ENCODE peak calls at places on chromosomes 3 and 15, in five cellular contexts. S, I, F, W and T are unnamed samples.

GRCh38 chr15:63595066-63595465 is 2.1 kb upstream of the FBXL22 start:
- ATAC-seq in W (no peak), F (no peak), S (peak; percentile 26), I (peak; percentile 48), T (peak; percentile 21)

GRCh38 chr15:63169796-63170195 is 12.5 kb upstream of the RPS27L start:
- ATAC-seq in F (no peak), I (peak; percentile 63), S (no peak), W (no peak), T (no peak)

GRCh38 chr3:87298111-87298718 is 21.8 kb upstream of the POU1F1 start:
- ATAC-seq in S (no peak), F (peak; percentile 68), I (no peak), W (peak; percentile 88), T (no peak)

GRCh38 chr15:81032355-81032754 is 31.6 kb downstream of the TLNRD1 start:
- ATAC-seq in F (no peak), I (no peak), W (no peak), S (no peak), T (no peak)

GRCh38 chr15:58564967-58565366 is 133.2 kb downstream of the LIPC start:
- ATAC-seq in W (no peak), I (no peak), F (no peak), S (no peak), T (no peak)

GRCh38 chr3:65946438-65946837 is 92.3 kb downstream of the MAGI1 start:
- ATAC-seq in I (peak; percentile 81), W (no peak), F (peak; percentile 70), S (peak; percentile 37), T (peak; percentile 62)

GRCh38 chr15:37764733-37765191 is 169.7 kb upstream of the TMCO5A start:
- ATAC-seq in S (no peak), W (peak; percentile 80), I (no peak), F (no peak), T (no peak)

GRCh38 chr15:49171790-49172189 is 1.7 kb downstream of the GALK2 start:
- ATAC-seq in F (no peak), I (no peak), W (no peak), S (no peak), T (no peak)

GRCh38 chr15:34304613-34305012 is 33.0 kb downstream of the SLC12A6 start:
- ATAC-seq in I (no peak), W (no peak), F (no peak), S (no peak), T (no peak)

GRCh38 chr3:117734431-117734830 is 1024.9 kb downstream of the TUSC7 start:
- ATAC-seq in W (no peak), I (no peak), F (no peak), S (no peak), T (no peak)

GRCh38 chr3:13079051-13079450 is 5.8 kb upstream of the IQSEC1 start:
- ATAC-seq in F (no peak), I (no peak), S (no peak), W (no peak), T (no peak)

GRCh38 chr3:132342615-132343014 is 25.4 kb downstream of the ACP3 start:
- ATAC-seq in I (no peak), W (no peak), F (no peak), S (no peak), T (no peak)

GRCh38 chr3:105827959-105828358 is 40.9 kb downstream of the CBLB start:
- ATAC-seq in I (peak; percentile 74), F (peak; percentile 71), S (peak; percentile 55), W (peak; percentile 23), T (peak; percentile 29)

GRCh38 chr3:51722362-51722761 is 15.5 kb downstream of the GRM2 start:
- ATAC-seq in F (no peak), I (no peak), W (no peak), S (no peak), T (no peak)

GRCh38 chr3:114745322-114746240 is 401.5 kb downstream of the ZBTB20 start:
- ATAC-seq in F (peak; percentile 72), S (peak; percentile 69), I (no peak), W (no peak), T (peak; percentile 68)

GRCh38 chr15:87591042-87591441 is 665.5 kb downstream of the NTRK3 start:
- ATAC-seq in W (no peak), I (peak; percentile 84), F (no peak), S (no peak), T (no peak)

GRCh38 chr15:92924216-92924615 is 24.1 kb downstream of the CHD2 start:
- ATAC-seq in F (no peak), I (no peak), W (no peak), S (no peak), T (no peak)

GRCh38 chr3:141905129-141905528 is 28.7 kb downstream of the ATP1B3 start:
- ATAC-seq in S (no peak), W (no peak), F (no peak), I (no peak), T (no peak)

GRCh38 chr3:171286580-171287249 is 173.5 kb downstream of the TNIK start:
- ATAC-seq in I (peak; percentile 80), F (no peak), S (no peak), W (peak; percentile 48), T (no peak)

GRCh38 chr15:97783240-97783639 is 177.3 kb upstream of the ARRDC4 start:
- ATAC-seq in F (no peak), W (no peak), I (no peak), S (no peak), T (no peak)

GRCh38 chr15:99651023-99651807 is 82.0 kb downstream of the LYSMD4 start:
- ATAC-seq in I (no peak), F (no peak), W (no peak), S (no peak), T (no peak)

GRCh38 chr3:72613871-72614270 is 234.4 kb downstream of the SHQ1 start:
- ATAC-seq in I (no peak), W (no peak), F (no peak), S (no peak), T (no peak)

GRCh38 chr3:62793961-62794360 is 81.3 kb downstream of the CADPS start:
- ATAC-seq in S (no peak), W (no peak), I (no peak), F (no peak), T (no peak)

GRCh38 chr15:81887913-81888312 is 157.9 kb downstream of the MEX3B start:
- ATAC-seq in I (no peak), F (peak; percentile 57), S (no peak), W (no peak), T (no peak)

GRCh38 chr3:12938258-12938711 is 96.9 kb upstream of the RPL32 start:
- ATAC-seq in I (no peak), W (no peak), F (peak; percentile 79), S (peak; percentile 70), T (peak; percentile 35)

GRCh38 chr15:44623178-44623577 is 40.3 kb downstream of the SPG11 start:
- ATAC-seq in F (no peak), I (no peak), W (no peak), S (no peak), T (no peak)

GRCh38 chr15:74857082-74857655 is 14.2 kb upstream of the ULK3 start:
- ATAC-seq in S (peak; percentile 54), W (peak; percentile 91), F (no peak), I (peak; percentile 45), T (no peak)

GRCh38 chr3:150763841-150764483 is 993 bp upstream of the SIAH2 start:
- ATAC-seq in I (peak; percentile 70), S (peak; percentile 84), F (peak; percentile 84), W (peak; percentile 58), T (peak; percentile 52)

GRCh38 chr3:30124435-30125390 is 481.7 kb upstream of the TGFBR2 start:
- ATAC-seq in S (peak; percentile 67), I (no peak), W (no peak), F (no peak), T (no peak)

GRCh38 chr15:60428935-60429334 is 31.1 kb upstream of the ANXA2 start:
- ATAC-seq in F (no peak), S (no peak), I (peak; percentile 63), W (no peak), T (no peak)

GRCh38 chr3:185629554-185630181 is 43.6 kb downstream of the SENP2 start:
- ATAC-seq in I (no peak), F (no peak), S (no peak), W (peak; percentile 61), T (no peak)

GRCh38 chr15:29822100-29822684 is at the start of gene TJP1:
- ATAC-seq in I (peak; percentile 92), W (no peak), S (peak; percentile 92), F (peak; percentile 94), T (peak; percentile 93)

GRCh38 chr3:35394400-35394799 is 244.9 kb upstream of the ARPP21 start:
- ATAC-seq in W (no peak), S (no peak), F (no peak), I (no peak), T (no peak)
- H3K9me3 ChIP-seq in W (no peaks in the 10 kb centered on the region), S (peaks cover 17% of the 10 kb centered on the region), F (peaks cover 5% of the 10 kb centered on the region), I (peaks cover 4% of the 10 kb centered on the region), T (no peaks in the 10 kb centered on the region)

DNA sequence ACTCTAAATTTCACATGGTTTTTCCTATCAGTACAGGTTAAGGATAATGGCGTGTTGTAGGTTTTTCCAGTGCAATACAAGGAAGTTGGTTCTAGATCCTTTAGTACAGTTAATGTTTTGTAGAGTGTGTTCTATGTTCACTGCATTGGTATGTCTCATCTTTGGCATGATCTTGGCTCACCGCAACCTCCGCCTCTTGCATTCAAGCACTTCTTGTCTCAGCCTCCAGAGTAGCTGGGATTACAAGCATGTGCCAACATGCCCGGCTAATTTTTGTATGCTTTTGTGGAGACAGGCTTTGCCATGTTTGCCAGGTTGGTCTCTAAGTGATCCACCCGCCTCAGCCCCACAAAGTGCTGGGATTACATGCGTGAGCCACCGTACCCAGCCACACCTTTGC is 30.4 kb downstream of the SNRPN start:
- ATAC-seq in I (peak; percentile 63), W (no peak), S (no peak), F (no peak), T (no peak)
- H3K9me3 ChIP-seq in I (peaks cover 23% of the 10 kb centered on the region), W (no peaks in the 10 kb centered on the region), S (peaks cover 70% of the 10 kb centered on the region), F (peaks cover 2% of the 10 kb centered on the region), T (peaks cover 76% of the 10 kb centered on the region)

GRCh38 chr15:20348291-20348899 is 193.2 kb downstream of the GOLGA6L6 start:
- ATAC-seq in W (no peak), I (no peak), F (no peak), S (no peak), T (no peak)

GRCh38 chr15:20352241-20353200 is 189.1 kb downstream of the GOLGA6L6 start:
- ATAC-seq in I (no peak), F (no peak), W (no peak), S (no peak), T (no peak)

GRCh38 chr15:20348900-20349773 is 192.5 kb downstream of the GOLGA6L6 start:
- ATAC-seq in W (no peak), F (peak; percentile 16), S (no peak), I (peak; percentile 27), T (no peak)

GRCh38 chr15:20351448-20351961 is 190.1 kb downstream of the GOLGA6L6 start:
- ATAC-seq in F (no peak), S (no peak), W (no peak), I (no peak), T (no peak)

GRCh38 chr15:20349774-20350498 is 191.7 kb downstream of the GOLGA6L6 start:
- ATAC-seq in S (no peak), F (no peak), W (no peak), I (no peak), T (no peak)
- H3K9me3 ChIP-seq in S (peaks cover 14% of the 10 kb centered on the region), F (peaks cover 3% of the 10 kb centered on the region), W (no peaks in the 10 kb centered on the region), I (no peaks in the 10 kb centered on the region), T (peaks cover 19% of the 10 kb centered on the region)

GRCh38 chr15:61613729-61614128 is 384.6 kb upstream of the RORA start:
- ATAC-seq in S (no peak), I (no peak), W (no peak), F (no peak), T (no peak)

DNA sequence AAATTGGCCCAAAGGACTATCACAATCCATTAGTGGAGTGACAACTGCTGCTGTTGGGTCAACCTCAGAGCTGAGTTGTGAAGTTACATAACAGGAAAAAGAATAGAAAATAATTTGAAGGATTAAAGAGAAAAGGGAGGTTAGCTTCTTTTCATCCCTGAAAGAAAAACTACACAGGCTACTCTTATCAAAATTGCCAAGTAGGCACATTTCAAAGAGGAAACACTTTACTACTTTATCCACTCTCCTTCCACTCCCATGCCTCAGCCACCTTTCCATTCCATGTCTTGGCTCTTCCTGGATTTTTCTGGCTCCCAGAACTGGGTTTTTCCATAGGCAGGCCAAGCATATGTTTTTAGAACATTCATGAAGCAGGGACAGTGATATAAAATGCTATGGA is 384.0 kb upstream of the RORA start:
- ATAC-seq in W (no peak), S (no peak), I (no peak), F (no peak), T (no peak)
- H3K9me3 ChIP-seq in W (no peaks in the 10 kb centered on the region), S (peaks cover 53% of the 10 kb centered on the region), I (peaks cover 27% of the 10 kb centered on the region), F (peaks cover 2% of the 10 kb centered on the region), T (peaks cover 33% of the 10 kb centered on the region)